ENCODE peak calls at places on chromosomes 16 and 17, in six cellular contexts. R is type B pancreatic cell; N is CD8-positive, alpha-beta T cell; Z is fibroblast of mammary gland; G is tibial nerve; H is fibroblast of pulmonary artery. D is an unnamed sample.

GRCh38 chr16:11986521-11987057 is 10.1 kb downstream of the SNX29 start:
- DNase-seq in R (no peak), N (no peak), Z (peak; percentile 85), G (no peak), H (no peak), D (no peak)

GRCh38 chr16:19380316-19380715 is 37.4 kb upstream of the TMC5 start:
- DNase-seq in R (no peak), N (no peak), Z (no peak), G (no peak), H (no peak), D (no peak)

GRCh38 chr17:27471321-27472269 is 15.3 kb downstream of the KSR1 start:
- DNase-seq in R (no peak), N (peak; percentile 73), Z (peak; percentile 21), G (no peak), H (no peak), D (peak; percentile 50)

GRCh38 chr16:50467943-50468748 is 80.0 kb upstream of the NKD1 start:
- DNase-seq in R (peak; percentile 79), N (no peak), Z (no peak), G (no peak), H (no peak), D (peak; percentile 53)

GRCh38 chr17:40317345-40317873 is 8.4 kb downstream of the RARA start:
- DNase-seq in R (no peak), N (peak; percentile 63), Z (peak; percentile 71), G (no peak), H (peak; percentile 71), D (peak; percentile 77)

GRCh38 chr17:38453951-38454421 is 25.7 kb downstream of the ARHGAP23 start:
- DNase-seq in R (no peak), N (no peak), Z (peak; percentile 41), G (no peak), H (peak; percentile 58), D (no peak)

GRCh38 chr16:62548095-62548494 is 511.9 kb upstream of the CDH8 start:
- DNase-seq in R (no peak), N (no peak), Z (no peak), G (no peak), H (no peak), D (no peak)

GRCh38 chr16:5036228-5037156 is 2.8 kb upstream of the NAGPA start:
- DNase-seq in R (no peak), N (no peak), Z (no peak), G (no peak), H (peak; percentile 51), D (no peak)

GRCh38 chr16:80277182-80277581 is 263.6 kb upstream of the DYNLRB2 start:
- DNase-seq in R (no peak), N (no peak), Z (no peak), G (no peak), H (no peak), D (no peak)

GRCh38 chr16:51374346-51374745 is 223.3 kb upstream of the SALL1 start:
- DNase-seq in R (no peak), N (no peak), Z (peak; percentile 87), G (no peak), H (peak; percentile 64), D (no peak)

GRCh38 chr17:34177642-34178041 is 77.4 kb upstream of the CCL2 start:
- DNase-seq in R (no peak), N (no peak), Z (peak; percentile 77), G (no peak), H (peak; percentile 87), D (no peak)

GRCh38 chr17:20092973-20093626 is 83.9 kb downstream of the SPECC1 start:
- DNase-seq in R (no peak), N (no peak), Z (no peak), G (no peak), H (no peak), D (no peak)

GRCh38 chr16:59021751-59022150 is 287.6 kb upstream of the GOT2 start:
- DNase-seq in R (no peak), N (no peak), Z (peak; percentile 27), G (no peak), H (peak; percentile 13), D (no peak)

GRCh38 chr16:31301708-31302400 is 42.1 kb downstream of the ITGAM start:
- DNase-seq in R (no peak), N (no peak), Z (peak; percentile 29), G (peak; percentile 21), H (peak; percentile 40), D (no peak)

GRCh38 chr16:50611332-50611934 is 63.2 kb downstream of the NKD1 start:
- DNase-seq in R (no peak), N (no peak), Z (peak; percentile 39), G (no peak), H (peak; percentile 56), D (no peak)

GRCh38 chr16:64455275-64455674 is 666.6 kb downstream of the CDH11 start:
- DNase-seq in R (no peak), N (no peak), Z (peak; percentile 54), G (no peak), H (peak; percentile 61), D (no peak)

GRCh38 chr16:87570938-87571867 is 31.1 kb upstream of the JPH3 start:
- DNase-seq in R (no peak), N (no peak), Z (peak; percentile 40), G (no peak), H (peak; percentile 75), D (no peak)

GRCh38 chr16:66486773-66487579 is 59.9 kb downstream of the BEAN1 start:
- DNase-seq in R (peak; percentile 61), N (no peak), Z (peak; percentile 92), G (no peak), H (peak; percentile 93), D (no peak)

GRCh38 chr16:70157105-70157476 is 16.5 kb upstream of the CLEC18C start:
- DNase-seq in R (no peak), N (no peak), Z (no peak), G (no peak), H (no peak), D (no peak)

GRCh38 chr16:75703341-75703740 is 2.1 kb upstream of the DUXB start:
- DNase-seq in R (no peak), N (no peak), Z (peak; percentile 59), G (no peak), H (no peak), D (no peak)

GRCh38 chr17:4949321-4950074 is 1.2 kb upstream of the PFN1 start:
- DNase-seq in R (no peak), N (peak; percentile 81), Z (peak; percentile 59), G (no peak), H (peak; percentile 69), D (peak; percentile 91)

GRCh38 chr16:56788435-56788834 is 58.5 kb downstream of the NUP93 start:
- DNase-seq in R (no peak), N (no peak), Z (no peak), G (no peak), H (no peak), D (no peak)

GRCh38 chr16:56793504-56793903 is 63.6 kb downstream of the NUP93 start:
- DNase-seq in R (no peak), N (no peak), Z (peak; percentile 33), G (no peak), H (peak; percentile 72), D (no peak)

GRCh38 chr16:56792960-56793359 is 63.0 kb downstream of the NUP93 start:
- DNase-seq in R (no peak), N (no peak), Z (no peak), G (no peak), H (no peak), D (no peak)

GRCh38 chr16:56787185-56787584 is 57.3 kb downstream of the NUP93 start:
- DNase-seq in R (no peak), N (no peak), Z (no peak), G (no peak), H (no peak), D (no peak)

DNA sequence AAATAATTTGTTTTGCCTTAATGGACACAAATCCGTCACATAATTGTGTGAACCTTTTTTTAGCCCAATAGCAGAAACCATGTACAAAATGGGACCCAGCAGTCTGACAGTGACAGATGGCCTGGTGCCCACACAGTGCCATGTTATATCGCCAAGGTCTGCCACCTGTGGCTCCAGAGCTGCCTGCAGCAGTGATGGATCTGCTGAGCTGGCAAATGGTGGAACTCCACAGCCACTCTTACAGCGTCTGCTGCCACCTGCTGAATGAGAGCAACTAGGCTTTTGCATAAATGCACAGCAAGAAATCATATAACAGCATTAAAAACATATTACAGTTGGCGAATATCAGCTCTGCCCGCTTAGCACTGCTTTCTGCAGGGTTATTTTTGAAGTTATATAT is 59.4 kb downstream of the NUP93 start:
- DNase-seq in R (no peak), N (peak; percentile 46), Z (peak; percentile 38), G (no peak), H (peak; percentile 48), D (no peak)
- TF ChIP-seq CTCF in R (peak; percentile 43), N (peak; percentile 23), Z (peak; percentile 33), G (no peak), H (peak; percentile 32), D (peak; percentile 12)

GRCh38 chr17:68054296-68054900 is 18.9 kb downstream of the KPNA2 start:
- DNase-seq in R (no peak), N (no peak), Z (peak; percentile 46), G (no peak), H (peak; percentile 85), D (no peak)

GRCh38 chr17:68060336-68060735 is 24.8 kb downstream of the KPNA2 start:
- DNase-seq in R (no peak), N (no peak), Z (no peak), G (no peak), H (no peak), D (peak; percentile 22)

GRCh38 chr17:68053237-68054030 is 17.9 kb downstream of the KPNA2 start:
- DNase-seq in R (no peak), N (no peak), Z (peak; percentile 94), G (peak; percentile 38), H (peak; percentile 85), D (no peak)

GRCh38 chr17:68061512-68062313 is 26.2 kb downstream of the KPNA2 start:
- DNase-seq in R (no peak), N (no peak), Z (peak; percentile 49), G (no peak), H (peak; percentile 46), D (peak; percentile 30)

GRCh38 chr17:68057531-68057952 is 22.0 kb downstream of the KPNA2 start:
- DNase-seq in R (no peak), N (peak; percentile 55), Z (peak; percentile 60), G (no peak), H (peak; percentile 66), D (no peak)
- TF ChIP-seq CTCF in R (peak; percentile 63), N (peak; percentile 67), Z (peak; percentile 53), G (no peak), H (peak; percentile 47), D (peak; percentile 37)

GRCh38 chr16:85235988-85236831 is 123.9 kb upstream of the CIBAR2 start:
- DNase-seq in R (no peak), N (no peak), Z (peak; percentile 24), G (no peak), H (no peak), D (peak; percentile 86)

GRCh38 chr16:85239871-85240270 is 127.6 kb upstream of the CIBAR2 start:
- DNase-seq in R (no peak), N (no peak), Z (no peak), G (no peak), H (no peak), D (no peak)

GRCh38 chr16:85237817-85238216 is 125.5 kb upstream of the CIBAR2 start:
- DNase-seq in R (no peak), N (no peak), Z (no peak), G (no peak), H (no peak), D (no peak)

GRCh38 chr16:85239239-85239638 is 127.0 kb upstream of the CIBAR2 start:
- DNase-seq in R (no peak), N (no peak), Z (no peak), G (no peak), H (no peak), D (no peak)

GRCh38 chr16:85238233-85238647 is 126.0 kb upstream of the CIBAR2 start:
- DNase-seq in R (no peak), N (no peak), Z (peak; percentile 84), G (peak; percentile 86), H (peak; percentile 91), D (no peak)
- TF ChIP-seq CTCF in R (peak; percentile 37), N (no peak), Z (peak; percentile 8), G (peak; percentile 22), H (peak; percentile 24), D (no peak)

GRCh38 chr17:78043031-78043430 is 84.5 kb downstream of the TNRC6C start:
- DNase-seq in R (no peak), N (no peak), Z (no peak), G (no peak), H (no peak), D (no peak)
- TF ChIP-seq CTCF in R (no peak), N (no peak), Z (no peak), G (no peak), H (no peak), D (no peak)